ENCODE peak calls at places on chromosomes 2 and 18, in seven cellular contexts. O, G, R, K, H, W and T are unnamed samples.

GRCh38 chr2:26034597-26035067 is 748 bp downstream of the RAB10 start:
- DNase-seq in O (no peak), G (no peak), R (no peak), K (no peak), H (no peak), W (no peak), T (peak; percentile 43)

GRCh38 chr2:238527565-238527964 is 100.8 kb downstream of the ASB1 start:
- DNase-seq in O (no peak), G (no peak), R (no peak), K (no peak), H (no peak), W (no peak), T (no peak)

GRCh38 chr18:8794133-8794986 is 89.0 kb downstream of the MTCL1 start:
- DNase-seq in O (no peak), G (no peak), R (no peak), K (no peak), H (no peak), W (no peak), T (no peak)

GRCh38 chr2:176128172-176129012 is 1.1 kb upstream of the HOXD8 start:
- DNase-seq in O (no peak), G (no peak), R (no peak), K (no peak), H (no peak), W (no peak), T (no peak)

GRCh38 chr18:21330122-21330701 is 88.2 kb downstream of the GREB1L start:
- DNase-seq in O (no peak), G (no peak), R (no peak), K (no peak), H (peak; percentile 54), W (no peak), T (no peak)

GRCh38 chr2:163462993-163463392 is 272.8 kb downstream of the FIGN start:
- DNase-seq in O (no peak), G (no peak), R (no peak), K (no peak), H (no peak), W (no peak), T (no peak)

GRCh38 chr2:21251216-21251971 is 127.6 kb downstream of the TDRD15 start:
- DNase-seq in O (no peak), G (no peak), R (no peak), K (no peak), H (no peak), W (no peak), T (no peak)

GRCh38 chr2:33535409-33535808 is 59.0 kb downstream of the RASGRP3 start:
- DNase-seq in O (no peak), G (no peak), R (no peak), K (no peak), H (no peak), W (no peak), T (no peak)

GRCh38 chr18:12597775-12598174 is 60.1 kb downstream of the SPIRE1 start:
- DNase-seq in O (peak; percentile 59), G (no peak), R (no peak), K (no peak), H (no peak), W (no peak), T (no peak)

GRCh38 chr2:9483107-9483506 is 8.8 kb downstream of the IAH1 start:
- DNase-seq in O (no peak), G (no peak), R (no peak), K (no peak), H (no peak), W (no peak), T (no peak)

GRCh38 chr2:203744091-203744490 is 37.7 kb downstream of the CD28 start:
- DNase-seq in O (no peak), G (no peak), R (no peak), K (no peak), H (no peak), W (no peak), T (no peak)

GRCh38 chr2:172772637-172773036 is 37.0 kb downstream of the RAPGEF4 start:
- DNase-seq in O (no peak), G (no peak), R (no peak), K (no peak), H (no peak), W (no peak), T (no peak)

GRCh38 chr2:170222298-170222697 is 44.4 kb downstream of the MYO3B start:
- DNase-seq in O (no peak), G (no peak), R (no peak), K (no peak), H (no peak), W (no peak), T (no peak)

GRCh38 chr2:45591073-45591472 is 20.0 kb downstream of the SRBD1 start:
- DNase-seq in O (no peak), G (no peak), R (no peak), K (no peak), H (no peak), W (no peak), T (no peak)

GRCh38 chr18:74252032-74252380 is 39.8 kb downstream of the CYB5A start:
- DNase-seq in O (no peak), G (no peak), R (no peak), K (no peak), H (no peak), W (no peak), T (no peak)

GRCh38 chr2:42767080-42767898 is 3.4 kb upstream of the OXER1 start:
- DNase-seq in O (no peak), G (no peak), R (no peak), K (no peak), H (no peak), W (no peak), T (no peak)

GRCh38 chr2:140814141-140814540 is 1316.7 kb downstream of the LRP1B start:
- DNase-seq in O (no peak), G (no peak), R (no peak), K (no peak), H (no peak), W (no peak), T (no peak)

GRCh38 chr18:50869150-50869549 is 9.8 kb upstream of the ME2 start:
- DNase-seq in O (no peak), G (no peak), R (no peak), K (no peak), H (no peak), W (no peak), T (no peak)